ENCODE peak calls at places on chromosomes 16 and 17, in eight cellular contexts. One of them, this sample, is unnamed.

GRCh38 chr17:57537524-57538410 is 207.3 kb downstream of the CCDC182 start:
- DNase-seq in GM23248: no peak
- DNase-seq in PC-3: no peak
- DNase-seq in HCT116: no peak
- DNase-seq in GM23338: no peak
- DNase-seq in OCI-LY7: no peak
- DNase-seq in SK-N-SH: peak
- DNase-seq in hepatocyte: no peak
- DNase-seq in this sample: peak

GRCh38 chr17:73393962-73394361 is 82.2 kb upstream of the CDC42EP4 start:
- DNase-seq in SK-N-SH: peak
- DNase-seq in GM23338: peak
- DNase-seq in OCI-LY7: no peak
- DNase-seq in HCT116: peak
- DNase-seq in hepatocyte: peak
- DNase-seq in PC-3: peak
- DNase-seq in GM23248: peak
- DNase-seq in this sample: no peak

GRCh38 chr16:83473109-83473508 is 334.7 kb upstream of the HSBP1 start:
- DNase-seq in HCT116: no peak
- DNase-seq in GM23248: peak
- DNase-seq in hepatocyte: peak
- DNase-seq in OCI-LY7: no peak
- DNase-seq in GM23338: no peak
- DNase-seq in PC-3: no peak
- DNase-seq in SK-N-SH: no peak
- DNase-seq in this sample: no peak

GRCh38 chr16:1772362-1772907 is at the start of gene EME2:
- DNase-seq in hepatocyte: peak
- DNase-seq in OCI-LY7: no peak
- DNase-seq in PC-3: no peak
- DNase-seq in HCT116: no peak
- DNase-seq in GM23338: no peak
- DNase-seq in SK-N-SH: peak
- DNase-seq in GM23248: peak
- DNase-seq in this sample: peak

GRCh38 chr16:74029122-74029805 is 267.4 kb upstream of the PSMD7 start:
- DNase-seq in SK-N-SH: no peak
- DNase-seq in GM23338: peak
- DNase-seq in hepatocyte: no peak
- DNase-seq in HCT116: no peak
- DNase-seq in GM23248: no peak
- DNase-seq in OCI-LY7: no peak
- DNase-seq in PC-3: no peak
- DNase-seq in this sample: no peak

GRCh38 chr17:9080983-9081382 is 59.7 kb downstream of the NTN1 start:
- DNase-seq in HCT116: no peak
- DNase-seq in OCI-LY7: no peak
- DNase-seq in hepatocyte: no peak
- DNase-seq in SK-N-SH: no peak
- DNase-seq in PC-3: no peak
- DNase-seq in GM23338: no peak
- DNase-seq in GM23248: no peak
- DNase-seq in this sample: no peak

GRCh38 chr16:88983771-88984687 is 7.0 kb upstream of the CBFA2T3 start:
- DNase-seq in HCT116: no peak
- DNase-seq in SK-N-SH: no peak
- DNase-seq in GM23248: no peak
- DNase-seq in hepatocyte: no peak
- DNase-seq in GM23338: no peak
- DNase-seq in PC-3: no peak
- DNase-seq in OCI-LY7: peak
- DNase-seq in this sample: no peak

GRCh38 chr16:51445250-51445649 is 294.2 kb upstream of the SALL1 start:
- DNase-seq in OCI-LY7: no peak
- DNase-seq in HCT116: no peak
- DNase-seq in GM23338: no peak
- DNase-seq in hepatocyte: no peak
- DNase-seq in SK-N-SH: no peak
- DNase-seq in GM23248: no peak
- DNase-seq in PC-3: no peak
- DNase-seq in this sample: no peak

GRCh38 chr16:49462989-49463371 is 89.4 kb downstream of the C16orf78 start:
- DNase-seq in GM23248: no peak
- DNase-seq in OCI-LY7: peak
- DNase-seq in hepatocyte: no peak
- DNase-seq in SK-N-SH: no peak
- DNase-seq in GM23338: no peak
- DNase-seq in HCT116: no peak
- DNase-seq in PC-3: no peak
- DNase-seq in this sample: no peak

GRCh38 chr16:6111390-6111789 is 1013.8 kb upstream of the EEF2KMT start:
- DNase-seq in GM23248: no peak
- DNase-seq in SK-N-SH: no peak
- DNase-seq in GM23338: no peak
- DNase-seq in OCI-LY7: no peak
- DNase-seq in HCT116: no peak
- DNase-seq in hepatocyte: no peak
- DNase-seq in PC-3: no peak
- DNase-seq in this sample: no peak

GRCh38 chr17:5260542-5260941 is 21.5 kb upstream of the RABEP1 start:
- DNase-seq in hepatocyte: no peak
- DNase-seq in OCI-LY7: no peak
- DNase-seq in GM23248: no peak
- DNase-seq in SK-N-SH: no peak
- DNase-seq in GM23338: no peak
- DNase-seq in PC-3: peak
- DNase-seq in HCT116: no peak
- DNase-seq in this sample: no peak

GRCh38 chr17:70365098-70365583 is 195.8 kb downstream of the KCNJ2 start:
- DNase-seq in GM23338: no peak
- DNase-seq in OCI-LY7: no peak
- DNase-seq in hepatocyte: peak
- DNase-seq in SK-N-SH: no peak
- DNase-seq in GM23248: peak
- DNase-seq in PC-3: no peak
- DNase-seq in HCT116: no peak
- DNase-seq in this sample: no peak

GRCh38 chr17:65936013-65936412 is 255.9 kb downstream of the CEP112 start:
- DNase-seq in SK-N-SH: no peak
- DNase-seq in OCI-LY7: no peak
- DNase-seq in hepatocyte: no peak
- DNase-seq in GM23338: no peak
- DNase-seq in PC-3: peak
- DNase-seq in GM23248: peak
- DNase-seq in HCT116: no peak
- DNase-seq in this sample: no peak

GRCh38 chr17:57296231-57296630 is 39.9 kb downstream of the MSI2 start:
- DNase-seq in HCT116: no peak
- DNase-seq in OCI-LY7: no peak
- DNase-seq in hepatocyte: no peak
- DNase-seq in SK-N-SH: no peak
- DNase-seq in PC-3: peak
- DNase-seq in GM23338: no peak
- DNase-seq in GM23248: no peak
- DNase-seq in this sample: no peak

GRCh38 chr17:40319651-40320550 is 10.9 kb downstream of the RARA start:
- DNase-seq in PC-3: no peak
- DNase-seq in SK-N-SH: peak
- DNase-seq in GM23248: peak
- DNase-seq in HCT116: no peak
- DNase-seq in hepatocyte: peak
- DNase-seq in GM23338: no peak
- DNase-seq in OCI-LY7: no peak
- DNase-seq in this sample: no peak

GRCh38 chr17:32323046-32323445 is 18.9 kb downstream of the C17orf75 start:
- DNase-seq in OCI-LY7: no peak
- DNase-seq in hepatocyte: no peak
- DNase-seq in PC-3: no peak
- DNase-seq in GM23338: no peak
- DNase-seq in HCT116: no peak
- DNase-seq in SK-N-SH: no peak
- DNase-seq in GM23248: no peak
- DNase-seq in this sample: no peak

GRCh38 chr17:32319548-32319905 is 22.4 kb downstream of the C17orf75 start:
- DNase-seq in GM23248: peak
- DNase-seq in hepatocyte: peak
- DNase-seq in OCI-LY7: peak
- DNase-seq in GM23338: peak
- DNase-seq in HCT116: peak
- DNase-seq in PC-3: peak
- DNase-seq in SK-N-SH: peak
- DNase-seq in this sample: peak

GRCh38 chr17:32318071-32318470 is 23.9 kb downstream of the C17orf75 start:
- DNase-seq in PC-3: no peak
- DNase-seq in GM23338: no peak
- DNase-seq in OCI-LY7: no peak
- DNase-seq in SK-N-SH: no peak
- DNase-seq in GM23248: no peak
- DNase-seq in HCT116: no peak
- DNase-seq in hepatocyte: no peak
- DNase-seq in this sample: no peak

GRCh38 chr17:32323784-32324590 is 18.0 kb downstream of the C17orf75 start:
- DNase-seq in SK-N-SH: peak
- DNase-seq in HCT116: no peak
- DNase-seq in GM23338: no peak
- DNase-seq in PC-3: peak
- DNase-seq in OCI-LY7: no peak
- DNase-seq in hepatocyte: no peak
- DNase-seq in GM23248: peak
- DNase-seq in this sample: peak

DNA sequence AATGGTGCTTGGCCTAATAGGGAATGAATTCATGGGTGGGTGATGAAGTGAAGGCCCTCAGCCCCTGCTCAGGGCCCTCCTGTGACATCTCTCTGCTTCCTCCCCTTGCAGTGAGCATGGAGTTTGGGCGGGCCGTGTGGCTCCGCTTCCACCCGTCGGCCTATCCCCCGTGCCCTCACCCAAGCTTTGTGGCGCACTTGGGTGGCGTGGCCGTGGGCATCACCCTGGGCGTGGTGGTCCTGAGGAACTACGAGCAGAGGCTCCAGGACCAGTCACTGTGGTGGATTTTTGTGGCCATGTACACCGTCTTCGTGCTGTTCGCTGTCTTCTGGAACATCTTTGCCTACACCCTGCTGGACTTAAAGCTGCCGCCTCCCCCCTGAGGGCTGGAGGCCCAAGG is 21.1 kb downstream of the C17orf75 start:
- DNase-seq in GM23338: no peak
- DNase-seq in hepatocyte: no peak
- DNase-seq in PC-3: no peak
- DNase-seq in SK-N-SH: no peak
- DNase-seq in HCT116: no peak
- DNase-seq in OCI-LY7: no peak
- DNase-seq in GM23248: no peak
- DNase-seq in this sample: no peak
- TF ChIP-seq EZH2phosphoT487 in GM23338: no peak
- TF ChIP-seq EZH2phosphoT487 in hepatocyte: no peak
- TF ChIP-seq EZH2phosphoT487 in PC-3: no peak
- TF ChIP-seq EZH2phosphoT487 in SK-N-SH: no peak
- TF ChIP-seq EZH2phosphoT487 in HCT116: no peak
- TF ChIP-seq EZH2phosphoT487 in OCI-LY7: no peak
- TF ChIP-seq EZH2phosphoT487 in GM23248: no peak
- TF ChIP-seq EZH2phosphoT487 in this sample: no peak

GRCh38 chr17:238071-238963 is 56.9 kb upstream of the DOC2B start:
- DNase-seq in OCI-LY7: no peak
- DNase-seq in SK-N-SH: no peak
- DNase-seq in GM23338: no peak
- DNase-seq in hepatocyte: no peak
- DNase-seq in GM23248: no peak
- DNase-seq in HCT116: no peak
- DNase-seq in PC-3: no peak
- DNase-seq in this sample: no peak
- TF ChIP-seq EZH2phosphoT487 in OCI-LY7: no peak
- TF ChIP-seq EZH2phosphoT487 in SK-N-SH: no peak
- TF ChIP-seq EZH2phosphoT487 in GM23338: no peak
- TF ChIP-seq EZH2phosphoT487 in hepatocyte: no peak
- TF ChIP-seq EZH2phosphoT487 in GM23248: no peak
- TF ChIP-seq EZH2phosphoT487 in HCT116: no peak
- TF ChIP-seq EZH2phosphoT487 in PC-3: no peak
- TF ChIP-seq EZH2phosphoT487 in this sample: no peak

GRCh38 chr16:86046901-86047300 is 147.9 kb downstream of the IRF8 start:
- DNase-seq in PC-3: no peak
- DNase-seq in HCT116: no peak
- DNase-seq in GM23248: no peak
- DNase-seq in OCI-LY7: no peak
- DNase-seq in hepatocyte: no peak
- DNase-seq in GM23338: no peak
- DNase-seq in SK-N-SH: no peak
- DNase-seq in this sample: no peak

GRCh38 chr16:86046026-86046713 is 147.2 kb downstream of the IRF8 start:
- DNase-seq in PC-3: no peak
- DNase-seq in HCT116: no peak
- DNase-seq in SK-N-SH: no peak
- DNase-seq in OCI-LY7: no peak
- DNase-seq in GM23338: no peak
- DNase-seq in GM23248: no peak
- DNase-seq in hepatocyte: no peak
- DNase-seq in this sample: no peak

GRCh38 chr16:86044241-86044671 is 145.3 kb downstream of the IRF8 start:
- DNase-seq in PC-3: peak
- DNase-seq in SK-N-SH: peak
- DNase-seq in GM23338: peak
- DNase-seq in hepatocyte: peak
- DNase-seq in GM23248: peak
- DNase-seq in OCI-LY7: peak
- DNase-seq in HCT116: peak
- DNase-seq in this sample: peak

GRCh38 chr16:86045601-86045971 is 146.6 kb downstream of the IRF8 start:
- DNase-seq in HCT116: no peak
- DNase-seq in hepatocyte: no peak
- DNase-seq in PC-3: no peak
- DNase-seq in GM23338: no peak
- DNase-seq in GM23248: no peak
- DNase-seq in OCI-LY7: no peak
- DNase-seq in SK-N-SH: no peak
- DNase-seq in this sample: no peak

GRCh38 chr16:86044881-86045600 is 146.1 kb downstream of the IRF8 start:
- DNase-seq in OCI-LY7: peak
- DNase-seq in PC-3: no peak
- DNase-seq in SK-N-SH: no peak
- DNase-seq in HCT116: no peak
- DNase-seq in GM23338: no peak
- DNase-seq in hepatocyte: no peak
- DNase-seq in GM23248: no peak
- DNase-seq in this sample: no peak
- TF ChIP-seq EZH2phosphoT487 in OCI-LY7: no peak
- TF ChIP-seq EZH2phosphoT487 in PC-3: no peak
- TF ChIP-seq EZH2phosphoT487 in SK-N-SH: no peak
- TF ChIP-seq EZH2phosphoT487 in HCT116: no peak
- TF ChIP-seq EZH2phosphoT487 in GM23338: no peak
- TF ChIP-seq EZH2phosphoT487 in hepatocyte: no peak
- TF ChIP-seq EZH2phosphoT487 in GM23248: no peak
- TF ChIP-seq EZH2phosphoT487 in this sample: no peak

DNA sequence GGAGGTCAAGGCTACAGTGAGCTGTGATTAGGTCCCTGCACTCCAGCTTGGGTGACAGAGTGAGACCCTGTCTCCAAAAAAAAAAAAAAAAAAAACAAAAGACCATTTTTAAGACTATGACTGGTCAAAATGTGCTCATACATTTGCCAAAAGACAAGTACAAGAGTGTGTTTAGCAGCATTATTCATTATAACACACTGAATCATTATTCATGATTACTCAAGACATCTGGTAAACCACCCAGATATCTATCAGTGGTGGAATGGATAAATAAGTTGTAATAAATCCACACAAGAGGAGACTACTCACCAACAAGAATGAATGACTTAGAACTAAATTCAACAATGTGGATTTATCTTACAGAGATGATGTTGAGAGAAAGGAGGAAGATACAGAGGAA is 716.3 kb downstream of the MAF start:
- DNase-seq in HCT116: no peak
- DNase-seq in PC-3: no peak
- DNase-seq in SK-N-SH: no peak
- DNase-seq in GM23248: no peak
- DNase-seq in OCI-LY7: no peak
- DNase-seq in GM23338: no peak
- DNase-seq in hepatocyte: no peak
- DNase-seq in this sample: no peak
- TF ChIP-seq EZH2phosphoT487 in HCT116: no peak
- TF ChIP-seq EZH2phosphoT487 in PC-3: no peak
- TF ChIP-seq EZH2phosphoT487 in SK-N-SH: no peak
- TF ChIP-seq EZH2phosphoT487 in GM23248: no peak
- TF ChIP-seq EZH2phosphoT487 in OCI-LY7: no peak
- TF ChIP-seq EZH2phosphoT487 in GM23338: no peak
- TF ChIP-seq EZH2phosphoT487 in hepatocyte: no peak
- TF ChIP-seq EZH2phosphoT487 in this sample: no peak

This sample was measured in neural progenitor cell.